ENCODE peak calls at places on chromosomes 12 and 14, in ten cellular contexts. G, Y, L, P, N, F, S, C, D and K are unnamed samples.

GRCh38 chr12:27790179-27790578 is 10.1 kb upstream of the MANSC4 start:
- DNase-seq in C (no peak), G (no peak), P (no peak), S (no peak), L (no peak), F (no peak), N (no peak), Y (no peak), D (peak; percentile 33), K (no peak)

GRCh38 chr12:51048601-51049369 is 658 bp downstream of the LETMD1 start:
- DNase-seq in N (no peak), P (no peak), L (no peak), C (no peak), F (peak; percentile 34), Y (no peak), S (no peak), G (no peak), D (no peak), K (no peak)

GRCh38 chr12:27385756-27386155 is 53.1 kb downstream of the BMAL2 start:
- DNase-seq in P (no peak), C (no peak), S (no peak), L (no peak), F (no peak), G (no peak), N (no peak), D (no peak), Y (no peak), K (no peak)

GRCh38 chr12:95996034-95996658 is at the start of gene HAL:
- DNase-seq in C (peak; percentile 67), L (no peak), G (no peak), F (no peak), D (no peak), S (no peak), Y (no peak), P (no peak), N (no peak), K (peak; percentile 22)

GRCh38 chr14:77026166-77026929 is 2.2 kb downstream of the IRF2BPL start:
- DNase-seq in D (peak; percentile 51), L (no peak), P (no peak), Y (peak; percentile 50), G (no peak), C (peak; percentile 82), S (no peak), F (no peak), N (no peak), K (peak; percentile 49)

GRCh38 chr12:43114316-43114715 is 437.7 kb downstream of the ADAMTS20 start:
- DNase-seq in G (no peak), F (no peak), Y (no peak), P (no peak), L (no peak), N (no peak), S (no peak), C (no peak), D (no peak), K (no peak)

GRCh38 chr12:71865166-71865713 is 25.7 kb downstream of the TBC1D15 start:
- DNase-seq in D (peak; percentile 94), P (no peak), N (no peak), Y (peak; percentile 82), S (no peak), G (no peak), L (no peak), F (no peak), C (no peak), K (no peak)

GRCh38 chr12:129863938-129864337 is 39.9 kb downstream of the TMEM132D start:
- DNase-seq in D (no peak), F (no peak), G (no peak), N (no peak), S (no peak), L (no peak), P (no peak), Y (no peak), C (no peak), K (no peak)

GRCh38 chr12:124471828-124472227 is 95.6 kb downstream of the NCOR2 start:
- DNase-seq in D (no peak), P (no peak), C (no peak), S (no peak), Y (no peak), G (no peak), F (no peak), N (no peak), L (no peak), K (no peak)
- H3K36me3 ChIP-seq in D (peaks cover 65% of the 10 kb centered on the region), P (peaks cover 37% of the 10 kb centered on the region), C (peaks cover 53% of the 10 kb centered on the region), S (peaks cover 13% of the 10 kb centered on the region), Y (peaks cover 11% of the 10 kb centered on the region), G (peaks cover 82% of the 10 kb centered on the region), F (no peaks in the 10 kb centered on the region), N (peaks cover 74% of the 10 kb centered on the region), L (peaks cover 32% of the 10 kb centered on the region), K (peaks cover 75% of the 10 kb centered on the region)

DNA sequence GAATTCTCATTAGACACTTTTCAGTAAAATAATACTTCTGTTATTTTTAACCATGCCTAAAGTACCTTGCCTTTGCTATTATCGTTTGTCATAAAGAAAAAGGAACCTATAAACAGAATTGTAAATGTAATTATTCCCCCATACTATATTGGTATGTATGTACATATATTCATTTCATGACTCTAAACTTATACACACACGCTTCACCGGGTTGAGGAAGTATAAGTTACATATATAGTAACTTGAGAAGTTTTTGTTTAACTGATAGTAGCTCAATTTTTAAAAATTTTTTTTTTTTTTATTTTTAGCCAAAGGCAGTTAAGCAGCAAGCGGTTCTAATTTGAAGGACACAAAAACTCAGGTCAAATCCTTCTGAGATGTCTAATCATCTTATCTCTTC is 107.6 kb downstream of the PLEKHG7 start:
- DNase-seq in S (no peak), L (no peak), D (no peak), G (no peak), N (no peak), F (no peak), C (no peak), Y (no peak), P (no peak), K (no peak)
- H3K27me3 ChIP-seq in S (no peaks in the 10 kb centered on the region), L (no peaks in the 10 kb centered on the region), D (no peaks in the 10 kb centered on the region), G (no peaks in the 10 kb centered on the region), N (no peaks in the 10 kb centered on the region), F (no peaks in the 10 kb centered on the region), C (no peaks in the 10 kb centered on the region), Y (no peaks in the 10 kb centered on the region), P (no peaks in the 10 kb centered on the region), K (no peaks in the 10 kb centered on the region)

GRCh38 chr12:6225630-6226001 is 25.4 kb downstream of the CD9 start:
- DNase-seq in S (no peak), F (no peak), G (no peak), Y (no peak), N (no peak), C (no peak), P (no peak), L (no peak), D (no peak), K (no peak)

GRCh38 chr12:6226002-6226700 is 26.0 kb downstream of the CD9 start:
- DNase-seq in G (no peak), L (no peak), P (peak; percentile 65), F (no peak), N (no peak), Y (peak; percentile 90), C (no peak), D (peak; percentile 66), S (no peak), K (peak; percentile 78)

GRCh38 chr12:6223545-6223944 is 23.3 kb downstream of the CD9 start:
- DNase-seq in S (no peak), N (peak; percentile 29), Y (no peak), G (no peak), C (no peak), F (no peak), P (no peak), L (no peak), D (no peak), K (no peak)

GRCh38 chr12:6226701-6227096 is 26.5 kb downstream of the CD9 start:
- DNase-seq in S (no peak), G (no peak), D (no peak), Y (no peak), F (no peak), P (no peak), N (no peak), L (no peak), C (peak; percentile 76), K (peak; percentile 68)

DNA sequence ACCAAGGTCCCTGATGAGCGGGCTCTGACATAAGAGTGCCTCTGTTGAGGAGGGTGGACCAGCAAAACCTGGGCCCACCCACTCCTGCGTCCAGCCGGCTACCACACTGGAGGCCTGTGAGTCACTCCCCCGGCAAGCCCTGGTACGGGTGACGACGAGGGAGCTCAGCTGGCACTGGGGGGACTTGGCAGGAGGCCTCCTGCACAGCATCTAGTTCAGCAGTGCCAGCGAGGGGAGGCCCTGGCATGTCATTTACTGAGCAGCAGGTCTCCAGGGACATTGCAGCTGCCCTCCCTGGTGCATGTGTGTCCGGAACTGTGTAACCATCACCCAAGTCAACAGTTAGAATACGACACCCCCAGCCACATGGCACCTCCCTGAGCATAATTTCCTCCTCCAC is 24.4 kb downstream of the CD9 start:
- DNase-seq in D (no peak), Y (peak; percentile 57), N (no peak), G (no peak), F (no peak), C (no peak), S (no peak), L (no peak), P (peak; percentile 68), K (no peak)
- H3K36me3 ChIP-seq in D (no peaks in the 10 kb centered on the region), Y (peaks cover 8% of the 10 kb centered on the region), N (peaks cover 61% of the 10 kb centered on the region), G (peaks cover 93% of the 10 kb centered on the region), F (no peaks in the 10 kb centered on the region), C (peaks cover 41% of the 10 kb centered on the region), S (no peaks in the 10 kb centered on the region), L (no peaks in the 10 kb centered on the region), P (peaks cover 6% of the 10 kb centered on the region), K (no peaks in the 10 kb centered on the region)

GRCh38 chr12:45668641-45669040 is 60.9 kb upstream of the ARID2 start:
- DNase-seq in D (no peak), S (no peak), C (no peak), N (no peak), G (no peak), Y (no peak), F (no peak), L (no peak), P (no peak), K (no peak)

GRCh38 chr12:45669093-45669492 is 60.4 kb upstream of the ARID2 start:
- DNase-seq in P (no peak), N (no peak), S (peak; percentile 19), G (no peak), L (no peak), Y (peak; percentile 69), D (peak; percentile 64), C (no peak), F (peak; percentile 31), K (no peak)

GRCh38 chr12:45666452-45667215 is 62.9 kb upstream of the ARID2 start:
- DNase-seq in Y (no peak), F (no peak), N (no peak), C (no peak), L (no peak), P (no peak), G (no peak), D (peak; percentile 41), S (no peak), K (no peak)

GRCh38 chr12:45669762-45670161 is 59.7 kb upstream of the ARID2 start:
- DNase-seq in D (no peak), C (no peak), P (no peak), G (no peak), F (no peak), L (no peak), S (no peak), Y (no peak), N (no peak), K (no peak)

DNA sequence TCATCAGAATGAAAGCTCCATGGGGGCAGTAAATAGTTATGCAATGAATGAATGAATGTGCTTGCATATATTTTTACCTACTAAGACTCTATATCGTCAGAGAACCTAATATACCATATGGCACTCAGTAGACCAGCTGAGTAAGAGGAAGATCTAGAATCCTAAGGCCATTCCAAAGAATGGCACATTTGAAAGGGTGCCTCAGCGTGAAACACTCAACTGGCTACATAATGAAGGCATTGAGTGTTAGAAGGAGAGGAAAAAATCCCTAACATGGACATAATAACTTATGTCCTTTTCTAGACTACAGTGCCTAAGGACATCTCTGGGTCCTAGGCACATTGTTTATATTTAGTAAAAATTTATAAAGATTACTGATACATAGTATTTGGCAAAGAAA is 61.7 kb upstream of the ARID2 start:
- DNase-seq in C (no peak), Y (no peak), F (no peak), P (no peak), D (no peak), G (no peak), L (no peak), N (no peak), S (no peak), K (no peak)
- H3K27me3 ChIP-seq in C (no peaks in the 10 kb centered on the region), Y (no peaks in the 10 kb centered on the region), F (no peaks in the 10 kb centered on the region), P (no peaks in the 10 kb centered on the region), D (no peaks in the 10 kb centered on the region), G (no peaks in the 10 kb centered on the region), L (peaks cover 2% of the 10 kb centered on the region), N (no peaks in the 10 kb centered on the region), S (no peaks in the 10 kb centered on the region), K (no peaks in the 10 kb centered on the region)